ENCODE peak calls at places on chromosomes 1 and 21, in eight cellular contexts. V is AG04450, A is non-pigmented ciliary epithelial cell, J is EL, B is germinal center, M is iris pigment epithelial cell, L is tibial nerve, H is HEK293T. G is an unnamed sample.

GRCh38 chr1:33314371-33314893 is 6.5 kb downstream of the A3GALT2 start:
- DNase-seq in L (no peak), B (no peak), J (no peak), M (no peak), V (no peak), H (no peak), A (no peak), G (peak; percentile 63)

GRCh38 chr1:23799570-23800395 is 771 bp downstream of the GALE start:
- DNase-seq in V (no peak), M (peak; percentile 82), J (peak; percentile 80), B (peak; percentile 48), L (no peak), A (no peak), H (no peak), G (peak; percentile 98)

GRCh38 chr21:18614327-18614726 is 210.7 kb upstream of the TMPRSS15 start:
- DNase-seq in J (no peak), A (no peak), B (no peak), L (no peak), M (no peak), V (no peak), H (no peak), G (no peak)

GRCh38 chr21:37531402-37532042 is 164.9 kb downstream of the DYRK1A start:
- DNase-seq in V (no peak), J (no peak), A (no peak), B (no peak), L (no peak), H (no peak), M (no peak), G (peak; percentile 44)

GRCh38 chr1:151998611-151999362 is 5.1 kb upstream of the S100A10 start:
- DNase-seq in J (peak; percentile 21), L (no peak), B (no peak), M (no peak), H (no peak), A (no peak), V (no peak), G (no peak)

GRCh38 chr1:180945551-180945950 is 32.9 kb downstream of the KIAA1614 start:
- DNase-seq in B (no peak), V (no peak), A (no peak), J (no peak), L (no peak), M (no peak), H (no peak), G (peak; percentile 81)

GRCh38 chr1:15180945-15181523 is 27.5 kb downstream of the TMEM51 start:
- DNase-seq in V (no peak), A (no peak), J (no peak), M (no peak), H (no peak), L (no peak), B (no peak), G (no peak)

GRCh38 chr1:31831397-31832378 is 15.9 kb upstream of the SPOCD1 start:
- DNase-seq in B (no peak), V (peak; percentile 13), L (no peak), A (no peak), J (peak; percentile 56), M (peak; percentile 55), H (no peak), G (peak; percentile 94)

GRCh38 chr1:230095938-230096337 is 28.9 kb downstream of the GALNT2 start:
- DNase-seq in M (no peak), L (no peak), A (no peak), V (no peak), B (no peak), H (no peak), J (no peak), G (no peak)

GRCh38 chr1:211610779-211611556 is 32.0 kb upstream of the SLC30A1 start:
- DNase-seq in A (no peak), J (no peak), L (no peak), V (no peak), B (no peak), H (no peak), M (no peak), G (no peak)

GRCh38 chr1:177355575-177355974 is 184.8 kb downstream of the BRINP2 start:
- DNase-seq in J (peak; percentile 13), H (peak; percentile 49), A (peak; percentile 1), V (peak; percentile 6), L (no peak), B (no peak), M (peak; percentile 37), G (peak; percentile 5)

GRCh38 chr21:31873275-31873695 is 465 bp downstream of the HUNK start:
- DNase-seq in M (no peak), H (peak; percentile 55), J (peak; percentile 13), B (no peak), A (no peak), L (no peak), V (no peak), G (peak; percentile 83)

GRCh38 chr1:112807117-112807516 is 92.0 kb upstream of the PPM1J start:
- DNase-seq in B (no peak), H (no peak), J (no peak), M (no peak), L (no peak), A (no peak), V (no peak), G (no peak)

GRCh38 chr1:81391100-81391828 is 409.5 kb upstream of the ADGRL2 start:
- DNase-seq in V (no peak), H (no peak), J (no peak), A (no peak), B (no peak), L (no peak), M (peak; percentile 1), G (no peak)

GRCh38 chr1:17040135-17040534 is 13.7 kb downstream of the SDHB start:
- DNase-seq in L (no peak), J (no peak), B (no peak), M (no peak), A (no peak), V (no peak), H (no peak), G (no peak)

GRCh38 chr1:108107658-108108057 is 92.5 kb downstream of the SLC25A24 start:
- DNase-seq in L (no peak), M (peak; percentile 40), A (peak; percentile 37), J (peak; percentile 78), V (no peak), B (no peak), H (no peak), G (peak; percentile 81)

GRCh38 chr21:32940079-32941014 is 85.4 kb upstream of the OLIG2 start:
- DNase-seq in B (peak; percentile 32), H (peak; percentile 79), V (peak; percentile 3), A (peak; percentile 11), M (peak; percentile 46), J (peak; percentile 42), L (no peak), G (no peak)

GRCh38 chr1:108209456-108210108 is 9.4 kb upstream of the SLC25A24 start:
- DNase-seq in V (no peak), B (no peak), H (no peak), J (no peak), A (no peak), L (no peak), M (no peak), G (no peak)

G was measured in osteoblast.